ENCODE peak calls at places on chromosomes 5 and 9, in seven cellular contexts. V is choroid plexus epithelial cell, G is MM.1S, R is HCT116, M is body of pancreas, X is epithelial cell of esophagus, B is stomach. C is an unnamed sample.

GRCh38 chr5:109701252-109701651 is 11.5 kb downstream of the MAN2A1 start:
- DNase-seq in V (no peak), G (no peak), R (no peak), M (no peak), X (peak), B (no peak), C (no peak)

GRCh38 chr9:113603773-113604172 is 140.2 kb downstream of the RGS3 start:
- DNase-seq in V (no peak), G (no peak), R (no peak), M (no peak), X (no peak), B (no peak), C (no peak)

GRCh38 chr5:98259595-98259994 is 513.9 kb upstream of the RGMB start:
- DNase-seq in V (no peak), G (no peak), R (no peak), M (no peak), X (no peak), B (no peak), C (no peak)

GRCh38 chr9:72871685-72872084 is 81.2 kb downstream of the ALDH1A1 start:
- DNase-seq in V (peak), G (peak), R (peak), M (no peak), X (peak), B (no peak), C (no peak)

GRCh38 chr9:129336130-129336528 is 158.1 kb upstream of the IER5L start:
- DNase-seq in V (peak), G (no peak), R (no peak), M (no peak), X (no peak), B (no peak), C (no peak)

GRCh38 chr5:172707285-172708182 is 63.5 kb downstream of the DUSP1 start:
- DNase-seq in V (peak), G (peak), R (no peak), M (no peak), X (peak), B (no peak), C (no peak)

GRCh38 chr9:105328872-105329728 is 84.6 kb downstream of the SLC44A1 start:
- DNase-seq in V (no peak), G (no peak), R (no peak), M (no peak), X (no peak), B (no peak), C (no peak)

GRCh38 chr5:74594172-74595040 is 46.1 kb downstream of the ENC1 start:
- DNase-seq in V (peak), G (no peak), R (no peak), M (no peak), X (no peak), B (no peak), C (peak)

GRCh38 chr9:98890256-98890655 is 53.5 kb upstream of the COL15A1 start:
- DNase-seq in V (no peak), G (no peak), R (no peak), M (peak), X (no peak), B (peak), C (no peak)

GRCh38 chr5:154686490-154686889 is 68.7 kb upstream of the LARP1 start:
- DNase-seq in V (peak), G (no peak), R (no peak), M (no peak), X (no peak), B (no peak), C (no peak)

GRCh38 chr5:73644385-73644963 is 18.5 kb downstream of the ARHGEF28 start:
- DNase-seq in V (no peak), G (no peak), R (no peak), M (peak), X (no peak), B (no peak), C (no peak)

GRCh38 chr5:61768692-61769281 is 436.7 kb downstream of the ZSWIM6 start:
- DNase-seq in V (peak), G (peak), R (peak), M (peak), X (peak), B (peak), C (peak)

GRCh38 chr5:140239939-140240700 is 62.8 kb downstream of the PFDN1 start:
- DNase-seq in V (peak), G (peak), R (no peak), M (peak), X (peak), B (peak), C (no peak)

GRCh38 chr5:53430618-53431252 is 49.7 kb upstream of the FST start:
- DNase-seq in V (peak), G (no peak), R (peak), M (no peak), X (peak), B (no peak), C (peak)

GRCh38 chr5:124395287-124395686 is 351.2 kb downstream of the ZNF608 start:
- DNase-seq in V (peak), G (no peak), R (no peak), M (no peak), X (no peak), B (no peak), C (peak)

GRCh38 chr9:121984726-121985402 is 108.2 kb downstream of the TTLL11 start:
- DNase-seq in V (peak), G (no peak), R (no peak), M (no peak), X (peak), B (no peak), C (peak)

GRCh38 chr5:132060501-132061161 is at the start of gene IL3:
- DNase-seq in V (no peak), G (no peak), R (no peak), M (peak), X (no peak), B (no peak), C (no peak)

GRCh38 chr5:72441861-72442540 is 65.2 kb downstream of the ZNF366 start:
- DNase-seq in V (peak), G (no peak), R (peak), M (no peak), X (peak), B (no peak), C (no peak)

GRCh38 chr5:98779264-98779877 is 5.9 kb downstream of the RGMB start:
- DNase-seq in V (no peak), G (no peak), R (no peak), M (peak), X (no peak), B (peak), C (no peak)

GRCh38 chr5:145244251-145244650 is 590.9 kb downstream of the PRELID2 start:
- DNase-seq in V (no peak), G (no peak), R (no peak), M (no peak), X (no peak), B (no peak), C (no peak)

GRCh38 chr9:137095664-137096517 is 9.1 kb downstream of the MAN1B1 start:
- DNase-seq in V (no peak), G (peak), R (no peak), M (no peak), X (no peak), B (peak), C (no peak)

GRCh38 chr5:10676224-10676623 is 84.8 kb downstream of the DAP start:
- DNase-seq in V (no peak), G (no peak), R (no peak), M (no peak), X (no peak), B (no peak), C (no peak)

GRCh38 chr9:123282343-123283047 is 14.1 kb upstream of the STRBP start:
- DNase-seq in V (no peak), G (no peak), R (peak), M (peak), X (peak), B (peak), C (no peak)

GRCh38 chr9:127803507-127804352 is 1.0 kb downstream of the FPGS start:
- DNase-seq in V (no peak), G (peak), R (no peak), M (peak), X (peak), B (peak), C (no peak)

GRCh38 chr9:97923529-97924108 is 1.3 kb upstream of the TRMO start:
- DNase-seq in V (peak), G (peak), R (peak), M (peak), X (peak), B (peak), C (peak)

GRCh38 chr5:142685418-142686209 is at the start of gene FGF1:
- DNase-seq in V (peak), G (no peak), R (no peak), M (no peak), X (peak), B (no peak), C (no peak)

GRCh38 chr5:61881821-61882220 is 424.2 kb upstream of the KIF2A start:
- DNase-seq in V (peak), G (no peak), R (no peak), M (no peak), X (peak), B (no peak), C (peak)

GRCh38 chr9:70410368-70410767 is 4.1 kb downstream of the KLF9 start:
- DNase-seq in V (peak), G (no peak), R (no peak), M (no peak), X (peak), B (no peak), C (no peak)

GRCh38 chr5:141402553-141403328 is at the start of gene PCDHGA9:
- DNase-seq in V (peak), G (peak), R (peak), M (no peak), X (peak), B (no peak), C (no peak)

GRCh38 chr5:43780586-43780985 is 177.6 kb downstream of the NNT start:
- DNase-seq in V (peak), G (no peak), R (no peak), M (no peak), X (peak), B (no peak), C (no peak)

GRCh38 chr9:88775559-88775958 is 215.7 kb upstream of the S1PR3 start:
- DNase-seq in V (peak), G (no peak), R (no peak), M (no peak), X (peak), B (no peak), C (no peak)

GRCh38 chr5:73624888-73625287 is 1.1 kb upstream of the ARHGEF28 start:
- DNase-seq in V (no peak), G (no peak), R (no peak), M (no peak), X (no peak), B (no peak), C (no peak)

GRCh38 chr5:128036961-128037360 is 46.6 kb upstream of the SLC12A2 start:
- DNase-seq in V (peak), G (no peak), R (no peak), M (no peak), X (peak), B (no peak), C (no peak)

GRCh38 chr5:67163231-67163756 is 33.3 kb downstream of the CD180 start:
- DNase-seq in V (no peak), G (no peak), R (no peak), M (no peak), X (no peak), B (no peak), C (no peak)

GRCh38 chr9:93182572-93182971 is 1.4 kb upstream of the WNK2 start:
- DNase-seq in V (no peak), G (no peak), R (no peak), M (peak), X (no peak), B (peak), C (no peak)

GRCh38 chr9:84513981-84514380 is 155.5 kb upstream of the NTRK2 start:
- DNase-seq in V (no peak), G (no peak), R (no peak), M (no peak), X (peak), B (no peak), C (no peak)

GRCh38 chr9:91809581-91810285 is 140.3 kb downstream of the ROR2 start:
- DNase-seq in V (peak), G (no peak), R (no peak), M (no peak), X (no peak), B (no peak), C (no peak)

GRCh38 chr5:132673939-132674630 is at the start of gene IL4:
- DNase-seq in V (no peak), G (no peak), R (no peak), M (no peak), X (no peak), B (no peak), C (no peak)

GRCh38 chr5:133714161-133714915 is 102.0 kb upstream of the FSTL4 start:
- DNase-seq in V (no peak), G (no peak), R (no peak), M (no peak), X (peak), B (no peak), C (no peak)

GRCh38 chr5:72392326-72392733 is 72.2 kb downstream of the PTCD2 start:
- DNase-seq in V (peak), G (no peak), R (no peak), M (no peak), X (peak), B (no peak), C (peak)

GRCh38 chr5:171405615-171406014 is 13.8 kb upstream of the FGF18 start:
- DNase-seq in V (peak), G (no peak), R (no peak), M (no peak), X (peak), B (no peak), C (no peak)
- TF ChIP-seq CTCF in V (peak), G (peak), R (peak), M (no peak), X (peak), B (no peak), C (peak)

GRCh38 chr9:125745682-125746016 is 1.5 kb upstream of the PBX3 start:
- DNase-seq in V (no peak), G (no peak), R (no peak), M (no peak), X (no peak), B (no peak), C (no peak)
- H3K4me3 ChIP-seq in V (peak), G (peak), R (peak), M (no peak), X (peak), B (peak), C (peak)

DNA sequence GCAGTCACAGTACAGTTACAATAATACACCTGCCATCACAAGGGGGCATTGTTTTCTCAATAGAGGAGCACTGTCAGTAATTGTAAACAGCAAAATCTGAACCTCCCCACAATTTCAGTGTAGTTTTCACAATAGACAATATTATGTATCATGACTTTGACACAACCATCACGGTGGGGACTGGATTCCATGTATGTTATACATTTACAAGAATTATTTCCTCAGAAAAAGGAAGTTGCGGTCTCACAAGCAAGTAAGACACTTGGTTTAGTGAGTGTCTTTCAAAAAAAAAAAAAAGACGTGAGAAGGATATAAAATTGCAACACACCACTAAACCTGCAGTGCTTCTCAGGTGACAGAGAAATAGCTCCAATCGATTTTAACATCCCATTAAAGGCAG is 586.2 kb downstream of the PTPRD start:
- DNase-seq in V (no peak), G (no peak), R (no peak), M (no peak), X (no peak), B (no peak), C (no peak)
- TF ChIP-seq CTCF in V (no peak), G (peak), R (no peak), M (no peak), X (no peak), B (no peak), C (no peak)

GRCh38 chr9:124415852-124416484 is 726 bp upstream of the PSMB7 start:
- DNase-seq in V (no peak), G (no peak), R (no peak), M (no peak), X (no peak), B (no peak), C (no peak)
- H3K4me3 ChIP-seq in V (no peak), G (peak), R (peak), M (no peak), X (peak), B (peak), C (peak)

GRCh38 chr9:131405858-131406566 is 12.1 kb downstream of the PRRC2B start:
- DNase-seq in V (no peak), G (peak), R (no peak), M (peak), X (no peak), B (no peak), C (no peak)

GRCh38 chr9:131410051-131410491 is 16.2 kb downstream of the PRRC2B start:
- DNase-seq in V (peak), G (no peak), R (no peak), M (no peak), X (no peak), B (no peak), C (no peak)

GRCh38 chr9:131409458-131409992 is 15.6 kb downstream of the PRRC2B start:
- DNase-seq in V (no peak), G (no peak), R (no peak), M (no peak), X (no peak), B (no peak), C (no peak)

GRCh38 chr9:131406567-131407436 is 12.9 kb downstream of the PRRC2B start:
- DNase-seq in V (no peak), G (no peak), R (no peak), M (no peak), X (no peak), B (no peak), C (no peak)

DNA sequence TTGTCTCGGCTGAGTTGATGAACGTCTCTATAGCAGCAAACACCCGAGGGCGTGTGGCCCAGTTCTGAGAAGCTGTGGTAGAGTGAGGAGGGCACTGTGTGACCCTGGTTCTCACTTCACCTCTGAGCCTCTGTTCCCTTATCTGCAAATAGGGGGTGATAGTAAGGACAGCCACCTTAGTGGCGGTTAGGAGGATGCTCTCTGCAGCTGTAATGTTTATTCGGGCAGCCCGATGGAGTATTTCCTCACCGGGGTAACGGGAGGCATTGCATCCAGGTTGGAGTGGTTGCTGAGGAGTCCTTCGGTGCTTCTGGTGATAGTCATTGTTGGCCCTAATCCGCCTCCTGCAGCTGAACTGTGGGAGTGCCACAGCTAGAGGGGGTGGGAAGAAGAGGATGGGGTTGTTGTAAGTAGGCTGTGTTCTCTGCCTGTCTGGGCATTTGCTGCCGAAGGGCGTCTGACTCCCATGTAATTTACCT is 13.9 kb downstream of the PRRC2B start:
- DNase-seq in V (peak), G (no peak), R (no peak), M (peak), X (peak), B (no peak), C (no peak)
- TF ChIP-seq CTCF in V (peak), G (no peak), R (peak), M (no peak), X (peak), B (peak), C (peak)

GRCh38 chr9:109101202-109101595 is 18.5 kb downstream of the TMEM245 start:
- DNase-seq in V (no peak), G (no peak), R (no peak), M (no peak), X (no peak), B (no peak), C (no peak)

GRCh38 chr9:109100543-109101201 is 19.1 kb downstream of the TMEM245 start:
- DNase-seq in V (no peak), G (no peak), R (no peak), M (no peak), X (no peak), B (no peak), C (no peak)

GRCh38 chr9:109098221-109098959 is 21.4 kb downstream of the TMEM245 start:
- DNase-seq in V (peak), G (no peak), R (no peak), M (peak), X (peak), B (no peak), C (peak)

GRCh38 chr9:109097156-109097555 is 22.6 kb downstream of the TMEM245 start:
- DNase-seq in V (no peak), G (no peak), R (no peak), M (no peak), X (no peak), B (no peak), C (no peak)

DNA sequence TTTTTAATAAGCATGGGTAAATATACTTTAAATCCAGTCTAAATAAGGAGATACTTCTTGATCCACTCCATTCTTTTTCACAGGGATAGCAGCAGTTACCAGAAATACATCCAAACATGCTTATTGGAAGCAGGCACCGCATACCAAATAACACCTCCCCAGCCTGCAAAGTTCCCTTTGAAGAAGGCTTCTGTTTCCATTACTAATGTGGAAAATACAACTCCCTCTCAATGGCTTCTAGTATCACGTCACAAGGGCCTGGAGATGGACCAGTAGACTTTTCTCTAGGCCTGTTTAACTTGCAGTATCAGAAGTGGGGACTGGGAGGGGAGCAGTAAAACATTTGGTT is 20.8 kb downstream of the TMEM245 start:
- DNase-seq in V (no peak), G (no peak), R (no peak), M (no peak), X (no peak), B (no peak), C (no peak)
- H3K4me3 ChIP-seq in V (no peak), G (no peak), R (no peak), M (no peak), X (no peak), B (no peak), C (no peak)

DNA sequence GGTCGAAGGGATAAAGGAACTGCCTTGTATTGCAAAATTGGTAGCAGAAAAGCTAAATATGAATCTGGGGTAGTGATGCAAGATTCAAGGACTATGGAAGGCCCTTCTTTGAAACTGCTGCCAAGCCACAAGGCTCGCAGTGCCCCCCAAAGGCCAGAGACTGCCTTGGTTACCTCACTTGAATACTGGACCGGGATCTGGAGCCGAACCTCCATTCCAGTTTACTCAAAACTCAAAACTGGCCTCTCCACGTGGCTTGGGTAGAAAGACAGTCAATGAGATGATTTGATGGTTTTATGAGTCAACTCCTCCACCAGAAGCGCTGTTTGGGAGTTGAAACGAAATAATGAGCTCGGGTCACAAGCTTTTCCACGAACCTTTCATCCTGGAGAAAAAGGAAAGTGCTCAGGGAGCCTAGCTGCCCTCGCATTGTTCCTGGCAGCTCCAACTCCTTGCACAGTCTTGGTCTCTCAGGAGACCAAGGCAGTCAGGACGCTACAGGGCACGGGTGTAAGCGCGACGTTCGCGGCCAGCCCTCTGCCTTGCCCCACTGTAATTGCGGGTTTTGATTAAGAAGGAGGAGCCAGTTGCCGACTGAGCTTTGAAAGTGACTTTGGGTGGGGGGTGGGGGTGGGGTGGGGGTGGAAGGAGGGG is 2.8 kb downstream of the ST8SIA4 start:
- DNase-seq in V (peak), G (peak), R (no peak), M (peak), X (peak), B (peak), C (no peak)
- TF ChIP-seq CTCF in V (peak), G (peak), R (peak), M (no peak), X (no peak), B (no peak), C (peak)